ENCODE peak calls at places on chromosomes 4 and X, in four cellular contexts. C is Panc1, X is AG04450, Q is heart right ventricle. R is an unnamed sample.

GRCh38 chrX:40877869-40878268 is 142.5 kb upstream of the MED14 start:
- DNase-seq in C (no peak), X (no peak), Q (no peak), R (peak)

GRCh38 chrX:38514014-38514854 is 47.1 kb upstream of the TSPAN7 start:
- DNase-seq in C (no peak), X (no peak), Q (no peak), R (no peak)

GRCh38 chrX:3066555-3066954 is 25.3 kb downstream of the ARSF start:
- DNase-seq in C (no peak), X (no peak), Q (peak), R (no peak)

GRCh38 chrX:136784231-136784630 is 3.5 kb upstream of the ARHGEF6 start:
- DNase-seq in C (no peak), X (no peak), Q (no peak), R (no peak)

GRCh38 chr4:20464381-20464780 is 212.7 kb downstream of the SLIT2 start:
- DNase-seq in C (no peak), X (no peak), Q (no peak), R (no peak)

GRCh38 chrX:101415180-101416130 is 7.4 kb downstream of the HNRNPH2 start:
- DNase-seq in C (peak), X (peak), Q (no peak), R (peak)

GRCh38 chrX:14064632-14065432 is 35.1 kb upstream of the GEMIN8 start:
- DNase-seq in C (no peak), X (no peak), Q (no peak), R (no peak)

GRCh38 chrX:110026099-110026844 is 23.4 kb downstream of the TMEM164 start:
- DNase-seq in C (no peak), X (no peak), Q (no peak), R (no peak)

GRCh38 chr4:152289963-152290362 is 245.9 kb downstream of the FBXW7 start:
- DNase-seq in C (no peak), X (no peak), Q (no peak), R (no peak)

GRCh38 chrX:10450959-10451355 is 169.4 kb downstream of the MID1 start:
- DNase-seq in C (no peak), X (no peak), Q (no peak), R (no peak)

GRCh38 chrX:17052210-17052609 is 105.8 kb downstream of the REPS2 start:
- DNase-seq in C (no peak), X (no peak), Q (no peak), R (no peak)

GRCh38 chrX:15686818-15687685 is 22.4 kb upstream of the CLTRN start:
- DNase-seq in C (no peak), X (no peak), Q (no peak), R (peak)

GRCh38 chrX:150731795-150732194 is 38.6 kb downstream of the MTMR1 start:
- DNase-seq in C (no peak), X (peak), Q (no peak), R (no peak)

GRCh38 chr4:11746734-11747133 is 318.0 kb upstream of the HS3ST1 start:
- DNase-seq in C (no peak), X (no peak), Q (no peak), R (no peak)

GRCh38 chr4:36677122-36677521 is 395.7 kb downstream of the DTHD1 start:
- DNase-seq in C (no peak), X (no peak), Q (no peak), R (no peak)

GRCh38 chrX:22952011-22952410 is 47.7 kb upstream of the DDX53 start:
- DNase-seq in C (no peak), X (no peak), Q (no peak), R (no peak)

GRCh38 chr4:105474110-105474518 is 252 bp upstream of the PPA2 start:
- DNase-seq in C (no peak), X (peak), Q (peak), R (no peak)

GRCh38 chrX:132270699-132271098 is 51.5 kb upstream of the RAP2C start:
- DNase-seq in C (no peak), X (peak), Q (no peak), R (no peak)

GRCh38 chr4:30854566-30854965 is 134.4 kb downstream of the PCDH7 start:
- DNase-seq in C (no peak), X (no peak), Q (no peak), R (no peak)

GRCh38 chrX:38166478-38167083 is 54.1 kb downstream of the SRPX start:
- DNase-seq in C (no peak), X (no peak), Q (no peak), R (peak)

GRCh38 chr4:119314356-119314755 is 7.6 kb downstream of the FABP2 start:
- DNase-seq in C (no peak), X (no peak), Q (no peak), R (peak)

GRCh38 chr4:85125688-85126087 is 159.2 kb upstream of the WDFY3 start:
- DNase-seq in C (no peak), X (no peak), Q (no peak), R (no peak)

GRCh38 chr4:81421346-81422218 is 50.1 kb downstream of the RASGEF1B start:
- DNase-seq in C (no peak), X (no peak), Q (no peak), R (peak)

GRCh38 chrX:358651-359143 is 28.0 kb downstream of the PPP2R3B start:
- DNase-seq in C (no peak), X (no peak), Q (no peak), R (no peak)

GRCh38 chrX:150036181-150036580 is 97.9 kb upstream of the EOLA2 start:
- DNase-seq in C (no peak), X (no peak), Q (no peak), R (no peak)

DNA sequence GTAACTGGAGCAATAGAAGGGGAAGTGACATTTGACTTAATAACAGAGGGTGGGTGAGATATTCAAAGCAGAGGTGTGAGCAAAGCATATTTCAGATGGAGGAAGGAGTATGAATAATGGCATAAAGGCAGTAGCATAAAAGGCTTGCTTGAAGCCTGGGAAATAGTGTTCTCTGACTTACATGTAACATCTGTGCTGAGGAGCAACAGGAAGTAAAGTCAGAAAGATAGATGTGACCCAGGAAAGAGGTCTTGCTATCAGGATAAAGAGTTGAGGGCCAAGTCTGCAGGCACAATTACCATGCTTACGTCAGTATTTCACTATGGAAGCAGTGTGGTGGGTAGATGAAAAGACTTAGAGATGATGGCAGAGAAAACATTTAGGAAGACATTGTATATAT is 28.4 kb downstream of the ATP10D start:
- DNase-seq in C (no peak), X (no peak), Q (no peak), R (no peak)
- TF ChIP-seq CTCF in C (no peak), X (no peak), Q (no peak), R (no peak)

GRCh38 chrX:46837543-46838481 is 969 bp downstream of the RP2 start:
- DNase-seq in C (no peak), X (no peak), Q (no peak), R (peak)
- H3K4me3 ChIP-seq in C (peak), X (peak), Q (peak), R (peak)

GRCh38 chr4:34953145-34953799 is 1291.0 kb downstream of the ARAP2 start:
- DNase-seq in C (no peak), X (no peak), Q (no peak), R (peak)
- TF ChIP-seq CTCF in C (no peak), X (no peak), Q (no peak), R (no peak)

GRCh38 chr4:16196482-16197393 is 29.5 kb downstream of the TAPT1 start:
- DNase-seq in C (no peak), X (no peak), Q (no peak), R (no peak)
- H3K4me3 ChIP-seq in C (no peak), X (no peak), Q (peak), R (no peak)

DNA sequence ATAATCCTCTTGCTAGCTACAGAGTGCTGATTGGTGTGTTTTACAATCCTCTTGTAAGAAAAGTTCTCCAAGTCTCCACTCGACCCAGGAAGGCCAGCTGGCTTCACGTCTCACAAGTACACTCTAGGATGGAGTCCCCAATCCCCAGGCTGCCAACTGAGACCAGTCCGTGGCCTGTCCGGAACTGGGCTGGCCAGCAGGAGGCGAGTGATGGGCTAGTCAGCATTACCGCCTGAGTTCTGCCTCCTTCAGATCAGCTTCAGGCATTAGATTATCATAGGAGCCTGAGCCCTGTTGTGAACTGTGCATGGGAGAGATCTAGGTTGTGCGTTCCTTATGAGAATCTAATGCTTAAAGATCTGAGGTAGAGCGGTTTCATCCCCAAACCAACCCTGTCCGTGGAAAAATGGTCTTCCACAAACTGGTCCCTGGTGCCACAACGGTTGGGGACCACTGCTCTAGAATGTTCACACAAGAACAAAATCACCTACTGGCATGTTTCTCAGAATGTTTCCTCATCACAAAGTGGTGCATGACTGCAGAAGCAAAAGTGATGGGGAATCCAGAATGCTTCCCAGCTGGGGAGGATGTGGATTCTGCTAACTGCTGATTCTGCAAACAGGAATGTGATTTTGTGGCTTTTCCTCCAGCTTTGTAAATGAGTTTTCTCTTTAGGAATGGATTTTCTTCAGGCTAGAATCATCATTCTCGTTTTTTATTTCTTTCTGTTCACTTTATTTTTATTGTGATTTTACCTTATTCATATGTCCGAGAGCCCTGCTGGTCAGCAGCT is 40.9 kb downstream of the SEPTIN11 start:
- DNase-seq in C (no peak), X (peak), Q (no peak), R (no peak)
- TF ChIP-seq CTCF in C (no peak), X (no peak), Q (no peak), R (no peak)

DNA sequence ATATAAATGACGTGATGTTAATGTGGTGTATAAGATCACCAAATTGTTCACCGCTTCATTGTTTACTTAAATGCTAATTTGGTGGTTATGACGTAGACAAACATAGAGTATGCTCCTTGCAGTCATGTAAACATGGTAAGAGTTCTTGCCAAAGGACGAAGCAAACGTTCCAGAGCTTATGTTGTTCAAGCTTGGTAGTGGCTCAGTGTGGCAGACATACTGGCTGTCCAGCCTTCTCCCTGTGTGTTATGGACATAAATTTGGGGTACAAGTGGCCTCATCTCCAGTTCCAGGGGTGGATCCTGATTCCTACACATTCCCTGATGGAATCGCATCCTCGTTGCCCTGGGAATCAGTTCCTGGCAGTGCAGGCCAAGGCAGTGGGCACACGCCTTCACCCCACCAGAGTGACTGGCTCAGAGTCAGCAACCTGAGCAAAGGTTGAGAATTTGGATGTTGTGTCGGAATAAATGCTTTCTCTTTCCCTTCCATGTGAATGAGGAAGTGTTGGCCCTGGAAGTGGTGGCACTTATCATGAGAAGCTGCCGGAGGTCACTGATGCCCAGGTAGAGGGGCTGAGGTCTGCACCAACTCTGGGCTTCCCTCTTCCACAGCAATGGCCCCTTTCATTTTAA is 25.4 kb downstream of the F11 start:
- DNase-seq in C (no peak), X (no peak), Q (no peak), R (no peak)
- H3K4me3 ChIP-seq in C (no peak), X (no peak), Q (no peak), R (no peak)

GRCh38 chrX:24566233-24566632 is 80.9 kb downstream of the PCYT1B start:
- DNase-seq in C (no peak), X (no peak), Q (no peak), R (no peak)

GRCh38 chrX:24563291-24564010 is 83.7 kb downstream of the PCYT1B start:
- DNase-seq in C (no peak), X (no peak), Q (no peak), R (no peak)

DNA sequence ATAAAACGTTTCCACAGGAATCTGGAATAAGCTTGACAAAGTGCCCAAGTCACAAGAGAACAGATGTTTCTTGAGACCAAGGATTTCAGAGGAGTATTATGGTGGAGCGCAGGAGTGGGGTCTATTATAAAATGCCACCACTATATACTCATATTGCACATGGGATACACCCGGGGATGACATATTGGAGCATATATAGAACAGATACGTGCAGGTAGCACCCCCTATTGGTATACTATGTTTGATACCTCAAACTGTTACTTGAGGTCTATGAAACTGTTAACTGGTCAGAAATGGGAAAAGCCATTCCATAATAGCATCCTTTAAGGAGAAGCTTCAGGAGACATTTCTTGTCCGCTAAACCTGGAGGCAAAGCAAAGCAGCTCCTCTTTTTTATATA is 86.0 kb downstream of the PCYT1B start:
- DNase-seq in C (no peak), X (no peak), Q (no peak), R (peak)
- TF ChIP-seq CTCF in C (peak), X (no peak), Q (no peak), R (peak)